ENCODE peak calls at places on chromosomes 6 and 20, in four cellular contexts. One of them, this sample, is unnamed.

GRCh38 chr6:73832313-73832712 is 136.3 kb downstream of the CD109 start:
- DNase-seq in AG04449: no peak
- DNase-seq in endothelial cell: no peak
- DNase-seq in ascending aorta: no peak
- DNase-seq in this sample: no peak

GRCh38 chr20:44990425-44990824 is 24.1 kb downstream of the STK4 start:
- DNase-seq in AG04449: no peak
- DNase-seq in endothelial cell: no peak
- DNase-seq in ascending aorta: no peak
- DNase-seq in this sample: no peak

GRCh38 chr6:166494757-166495486 is 91.6 kb downstream of the RAMACL start:
- DNase-seq in endothelial cell: no peak
- DNase-seq in AG04449: no peak
- DNase-seq in ascending aorta: no peak
- DNase-seq in this sample: no peak

GRCh38 chr6:75344455-75344854 is 59.9 kb upstream of the TMEM30A start:
- DNase-seq in endothelial cell: no peak
- DNase-seq in ascending aorta: no peak
- DNase-seq in AG04449: no peak
- DNase-seq in this sample: no peak

GRCh38 chr20:49870261-49870660 is 45.1 kb downstream of the SPATA2 start:
- DNase-seq in endothelial cell: no peak
- DNase-seq in AG04449: no peak
- DNase-seq in ascending aorta: peak
- DNase-seq in this sample: no peak

GRCh38 chr6:134787261-134787871 is 162.5 kb downstream of the ALDH8A1 start:
- DNase-seq in AG04449: no peak
- DNase-seq in ascending aorta: no peak
- DNase-seq in endothelial cell: no peak
- DNase-seq in this sample: no peak

GRCh38 chr6:84623956-84624680 is 140.3 kb downstream of the TBX18 start:
- DNase-seq in endothelial cell: no peak
- DNase-seq in ascending aorta: no peak
- DNase-seq in AG04449: peak
- DNase-seq in this sample: no peak

GRCh38 chr6:24064106-24064505 is 61.9 kb upstream of the NRSN1 start:
- DNase-seq in ascending aorta: no peak
- DNase-seq in endothelial cell: peak
- DNase-seq in AG04449: no peak
- DNase-seq in this sample: no peak

GRCh38 chr6:88662163-88662580 is 301.2 kb downstream of the RNGTT start:
- DNase-seq in ascending aorta: no peak
- DNase-seq in AG04449: no peak
- DNase-seq in endothelial cell: no peak
- DNase-seq in this sample: no peak

DNA sequence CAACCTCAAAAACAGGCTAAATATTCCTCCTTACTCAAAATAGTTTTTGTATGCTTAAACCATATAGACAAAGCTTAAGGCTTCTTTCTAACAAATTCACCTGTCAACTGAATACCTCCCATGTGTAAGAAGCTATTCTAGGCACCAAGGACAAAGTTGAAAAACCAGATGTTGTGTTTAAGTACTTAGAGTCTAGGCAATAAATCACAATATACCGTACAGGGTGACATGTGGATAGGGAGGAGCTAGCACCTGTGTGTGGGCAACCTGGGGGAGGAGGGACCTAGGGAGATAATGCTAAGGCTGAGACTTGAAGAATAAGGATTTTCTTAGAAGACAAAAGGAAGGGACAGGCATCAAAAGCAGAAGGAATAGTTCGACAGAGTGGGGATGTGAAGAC is 123.5 kb downstream of the LMBRD1 start:
- DNase-seq in AG04449: no peak
- DNase-seq in endothelial cell: no peak
- DNase-seq in ascending aorta: no peak
- DNase-seq in this sample: no peak
- TF ChIP-seq CTCF in AG04449: no peak
- TF ChIP-seq CTCF in endothelial cell: no peak
- TF ChIP-seq CTCF in ascending aorta: no peak
- TF ChIP-seq CTCF in this sample: no peak

DNA sequence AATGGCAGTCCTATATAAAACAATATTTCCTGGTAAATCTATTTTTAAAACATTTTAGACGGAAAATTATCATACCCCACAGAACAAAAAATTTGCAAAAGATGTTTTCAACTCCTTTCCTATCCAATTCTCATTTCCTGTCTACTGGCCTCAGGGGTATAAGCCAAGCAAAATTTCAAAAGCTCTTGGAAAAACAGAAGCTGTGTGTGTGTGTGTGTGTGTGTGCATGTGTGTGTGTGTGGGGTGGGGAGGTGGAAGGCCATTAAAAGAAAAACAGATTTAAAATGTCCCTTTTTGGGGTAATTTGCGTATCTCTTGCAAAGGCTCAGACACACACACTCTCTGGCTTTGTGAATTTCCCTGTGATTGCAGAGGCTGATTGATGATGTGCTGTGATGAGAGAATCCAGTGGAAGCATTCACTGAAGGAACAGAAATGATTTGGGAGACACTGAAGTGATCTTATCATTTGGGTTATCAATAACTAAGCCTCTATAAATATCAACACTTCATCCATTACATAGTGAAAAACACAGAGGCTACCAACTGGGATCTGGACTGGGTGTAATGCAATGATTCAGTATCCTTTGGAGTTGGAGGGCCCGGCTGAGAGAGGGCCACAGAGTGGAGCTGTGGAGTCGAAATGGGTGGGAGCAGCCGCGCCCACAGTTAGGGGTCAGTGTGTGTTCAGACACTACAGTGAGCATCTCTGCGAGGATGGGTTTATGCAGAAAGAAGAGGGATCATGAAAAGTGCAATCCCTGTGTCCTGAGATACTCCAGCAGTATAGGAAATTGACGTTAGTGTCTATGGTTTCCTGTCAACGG is 106.8 kb upstream of the PREP start:
- DNase-seq in endothelial cell: peak
- DNase-seq in ascending aorta: no peak
- DNase-seq in AG04449: no peak
- DNase-seq in this sample: no peak
- TF ChIP-seq CTCF in endothelial cell: no peak
- TF ChIP-seq CTCF in ascending aorta: no peak
- TF ChIP-seq CTCF in AG04449: peak
- TF ChIP-seq CTCF in this sample: no peak

GRCh38 chr20:62804021-62804631 is 509 bp upstream of the OGFR start:
- DNase-seq in AG04449: no peak
- DNase-seq in endothelial cell: no peak
- DNase-seq in ascending aorta: no peak
- DNase-seq in this sample: no peak
- TF ChIP-seq CTCF in AG04449: peak
- TF ChIP-seq CTCF in endothelial cell: no peak
- TF ChIP-seq CTCF in ascending aorta: no peak
- TF ChIP-seq CTCF in this sample: no peak

DNA sequence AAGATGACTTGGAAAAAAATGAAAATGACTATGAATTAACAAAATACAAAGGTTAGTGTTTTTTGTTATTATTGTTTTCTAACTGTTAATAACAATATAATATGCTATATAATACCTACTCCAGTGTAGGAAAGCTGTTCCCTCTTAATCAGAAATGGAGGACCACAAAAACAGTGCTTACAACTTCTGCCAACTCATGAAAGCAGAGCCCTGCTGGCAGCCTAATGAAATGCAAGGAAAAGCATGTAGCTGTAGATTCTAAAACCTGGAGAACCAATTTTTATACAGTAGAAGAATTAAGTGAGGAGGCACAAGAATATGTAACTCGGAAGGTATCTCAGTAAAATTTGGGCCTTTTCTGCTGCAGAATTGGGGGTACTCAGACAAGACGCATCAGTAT is 29.4 kb downstream of the PHIP start:
- DNase-seq in AG04449: no peak
- DNase-seq in ascending aorta: no peak
- DNase-seq in endothelial cell: peak
- DNase-seq in this sample: peak
- TF ChIP-seq CTCF in AG04449: peak
- TF ChIP-seq CTCF in ascending aorta: no peak
- TF ChIP-seq CTCF in endothelial cell: peak
- TF ChIP-seq CTCF in this sample: peak

GRCh38 chr20:57902478-57902877 is 192.7 kb upstream of the PMEPA1 start:
- DNase-seq in endothelial cell: no peak
- DNase-seq in ascending aorta: no peak
- DNase-seq in AG04449: peak
- DNase-seq in this sample: no peak
- TF ChIP-seq CTCF in endothelial cell: no peak
- TF ChIP-seq CTCF in ascending aorta: no peak
- TF ChIP-seq CTCF in AG04449: peak
- TF ChIP-seq CTCF in this sample: no peak